ENCODE peak calls at places on chromosomes 5 and 9, in six cellular contexts. B, H, R, Z, I and A are unnamed samples.

GRCh38 chr9:121505903-121506640 is 6.4 kb upstream of the GGTA1 start:
- DNase-seq in R (no peak), Z (no peak), B (no peak), H (no peak), I (no peak), A (no peak)

GRCh38 chr5:136030956-136031611 is 2.3 kb downstream of the TGFBI start:
- DNase-seq in Z (peak), H (no peak), R (no peak), B (no peak), I (peak), A (no peak)

GRCh38 chr5:179079165-179079987 is 19.2 kb downstream of the ZNF354C start:
- DNase-seq in H (no peak), Z (no peak), I (no peak), R (no peak), B (no peak), A (no peak)

GRCh38 chr5:113092683-113093082 is 116.1 kb downstream of the DCP2 start:
- DNase-seq in R (no peak), Z (no peak), B (no peak), H (no peak), I (no peak), A (no peak)

GRCh38 chr9:127801955-127802575 is 617 bp upstream of the FPGS start:
- DNase-seq in B (no peak), Z (no peak), R (no peak), H (no peak), I (no peak), A (no peak)

GRCh38 chr5:126516133-126516532 is 78.9 kb downstream of the ALDH7A1 start:
- DNase-seq in B (no peak), Z (no peak), R (no peak), I (no peak), H (no peak), A (no peak)

GRCh38 chr9:114474425-114474824 is 30.8 kb downstream of the WHRN start:
- DNase-seq in I (no peak), R (no peak), Z (no peak), B (no peak), H (no peak), A (no peak)

GRCh38 chr5:73751254-73751914 is 125.4 kb downstream of the ARHGEF28 start:
- DNase-seq in H (no peak), I (no peak), B (no peak), Z (no peak), R (no peak), A (no peak)

GRCh38 chr5:93532370-93532769 is 48.6 kb downstream of the NR2F1-AS1 start:
- DNase-seq in R (peak), B (peak), Z (peak), I (peak), H (peak), A (no peak)

GRCh38 chr9:130867556-130867955 is 29.1 kb downstream of the QRFP start:
- DNase-seq in B (no peak), R (no peak), I (no peak), H (no peak), Z (no peak), A (no peak)

GRCh38 chr9:129386812-129387177 is 208.7 kb upstream of the IER5L start:
- DNase-seq in I (no peak), B (no peak), H (no peak), R (no peak), Z (no peak), A (no peak)

GRCh38 chr9:129204840-129205239 is 26.8 kb upstream of the IER5L start:
- DNase-seq in H (no peak), R (no peak), B (no peak), Z (no peak), I (no peak), A (no peak)

GRCh38 chr5:171481791-171482536 is 62.5 kb downstream of the FGF18 start:
- DNase-seq in H (no peak), R (no peak), Z (no peak), I (no peak), B (no peak), A (no peak)

GRCh38 chr9:133509179-133510083 is 15.3 kb downstream of the MYMK start:
- DNase-seq in B (peak), I (peak), Z (no peak), R (peak), H (no peak), A (no peak)

GRCh38 chr5:35035271-35035670 is 12.5 kb downstream of the AGXT2 start:
- DNase-seq in R (no peak), B (no peak), I (no peak), H (no peak), Z (no peak), A (no peak)

GRCh38 chr9:21906878-21907277 is 87.3 kb downstream of the CDKN2A start:
- DNase-seq in R (no peak), I (no peak), B (no peak), Z (no peak), H (no peak), A (no peak)

GRCh38 chr9:118962426-118962825 is 406.8 kb downstream of the BRINP1 start:
- DNase-seq in H (no peak), B (no peak), Z (no peak), I (no peak), R (no peak), A (no peak)

DNA sequence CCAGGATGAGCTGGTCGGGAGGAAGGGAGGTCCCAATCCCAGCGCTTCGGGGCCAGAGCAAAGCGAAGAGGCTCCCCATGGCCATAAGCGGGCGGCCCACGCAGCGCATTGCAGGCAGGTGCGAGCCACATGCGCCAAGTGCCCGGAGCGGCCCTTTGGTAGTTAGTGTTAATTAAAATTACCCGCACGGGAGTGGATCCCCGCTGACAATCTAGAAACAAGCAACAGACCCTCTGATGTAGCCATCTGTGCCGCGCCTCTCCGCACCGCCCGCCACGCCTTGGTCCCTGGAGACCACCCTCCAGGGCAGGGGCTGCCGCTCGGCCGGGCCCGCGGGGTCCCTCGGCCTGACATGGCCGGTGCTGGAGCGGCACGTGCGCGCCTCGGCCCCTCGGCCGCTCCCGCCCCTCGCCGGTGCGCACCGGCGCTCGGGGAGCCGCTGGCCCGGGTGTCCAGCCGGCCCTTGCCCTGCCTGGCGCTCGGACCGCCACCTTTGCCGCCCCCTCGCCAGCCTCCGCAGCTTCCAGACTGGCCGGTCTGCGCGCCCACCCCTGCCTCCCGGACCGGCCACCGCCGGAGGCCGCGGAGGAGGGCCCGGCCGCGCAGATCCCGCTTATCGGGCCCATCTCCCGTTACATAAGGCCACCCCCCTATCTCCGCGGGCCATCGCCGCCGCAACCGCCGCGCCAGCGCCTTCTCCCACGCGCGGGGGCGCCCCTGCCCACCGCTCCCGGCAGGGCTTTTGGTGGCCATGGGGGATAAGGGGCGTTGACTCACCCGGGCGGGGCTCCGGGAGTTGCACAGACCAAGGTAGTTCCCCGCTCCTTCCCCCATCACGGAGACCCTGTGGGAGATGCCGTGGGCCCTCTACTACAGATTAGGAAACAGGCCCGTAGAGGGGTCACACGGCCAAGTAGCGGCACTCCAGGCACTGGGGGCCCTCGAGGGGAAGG is 1.9 kb upstream of the IL13 start:
- DNase-seq in B (no peak), Z (no peak), R (no peak), H (no peak), I (no peak), A (peak)
- TF ChIP-seq POLR2A in B (no peak), Z (no peak), R (no peak), H (no peak), I (no peak), A (no peak)

GRCh38 chr9:38622083-38622674 is 1.8 kb upstream of the ANKRD18A start:
- DNase-seq in I (peak), Z (no peak), H (no peak), B (peak), R (peak), A (no peak)
- TF ChIP-seq POLR2A in I (no peak), Z (no peak), H (no peak), B (no peak), R (no peak), A (no peak)

GRCh38 chr5:95883185-95884020 is 60.9 kb upstream of the GLRX start:
- DNase-seq in H (no peak), R (no peak), I (no peak), B (no peak), Z (no peak), A (no peak)

GRCh38 chr5:95881833-95882232 is 59.3 kb upstream of the GLRX start:
- DNase-seq in R (no peak), H (no peak), Z (no peak), B (no peak), I (peak), A (no peak)

GRCh38 chr5:95886340-95887044 is 64.0 kb upstream of the GLRX start:
- DNase-seq in I (no peak), R (no peak), Z (no peak), H (no peak), B (no peak), A (no peak)

GRCh38 chr5:95884021-95884333 is 61.5 kb upstream of the GLRX start:
- DNase-seq in R (no peak), B (no peak), H (no peak), I (no peak), Z (no peak), A (peak)

GRCh38 chr5:95884511-95884910 is 62.0 kb upstream of the GLRX start:
- DNase-seq in R (no peak), I (no peak), H (no peak), B (no peak), Z (no peak), A (no peak)
- TF ChIP-seq POLR2A in R (no peak), I (no peak), H (no peak), B (no peak), Z (no peak), A (no peak)

DNA sequence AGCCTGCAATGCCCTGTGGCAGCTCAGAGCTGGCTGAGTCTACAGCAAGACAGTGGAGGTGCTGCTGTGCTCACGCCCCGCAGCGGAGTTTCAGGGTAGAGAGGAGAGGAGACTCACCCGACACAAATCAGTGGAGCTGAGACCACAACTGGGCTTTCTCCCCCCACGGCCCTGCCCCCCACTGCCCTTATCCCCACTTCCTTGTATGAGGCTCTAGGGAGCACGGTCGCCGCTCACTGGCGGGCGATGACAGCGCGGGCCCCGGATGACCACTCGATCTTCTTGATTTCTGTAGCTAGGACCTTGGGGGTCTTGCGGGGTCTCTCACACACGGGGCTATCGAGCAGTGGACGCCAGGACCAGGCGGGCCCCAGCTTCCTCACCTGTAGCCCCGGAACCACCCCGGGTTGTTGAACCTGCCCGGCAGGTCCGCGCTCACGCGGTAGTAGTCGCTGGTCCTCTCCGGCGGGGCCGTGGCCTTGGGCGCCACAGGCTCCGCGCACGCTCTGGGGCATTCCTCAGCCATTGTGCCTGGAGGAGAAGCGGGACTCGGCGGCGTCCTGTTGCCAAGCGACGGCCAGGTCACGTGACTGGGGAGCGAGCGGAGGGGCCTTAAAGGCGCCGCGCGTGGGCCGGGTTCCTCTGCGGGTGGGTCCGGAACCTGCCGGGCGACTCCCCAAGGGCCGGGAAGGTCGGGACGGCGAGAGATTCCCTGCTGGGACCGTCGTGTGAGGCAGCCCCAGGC is 984 bp upstream of the MRPS2 start:
- DNase-seq in H (peak), I (peak), Z (peak), B (peak), R (peak), A (peak)
- TF ChIP-seq POLR2A in H (peak), I (no peak), Z (no peak), B (no peak), R (no peak), A (no peak)

DNA sequence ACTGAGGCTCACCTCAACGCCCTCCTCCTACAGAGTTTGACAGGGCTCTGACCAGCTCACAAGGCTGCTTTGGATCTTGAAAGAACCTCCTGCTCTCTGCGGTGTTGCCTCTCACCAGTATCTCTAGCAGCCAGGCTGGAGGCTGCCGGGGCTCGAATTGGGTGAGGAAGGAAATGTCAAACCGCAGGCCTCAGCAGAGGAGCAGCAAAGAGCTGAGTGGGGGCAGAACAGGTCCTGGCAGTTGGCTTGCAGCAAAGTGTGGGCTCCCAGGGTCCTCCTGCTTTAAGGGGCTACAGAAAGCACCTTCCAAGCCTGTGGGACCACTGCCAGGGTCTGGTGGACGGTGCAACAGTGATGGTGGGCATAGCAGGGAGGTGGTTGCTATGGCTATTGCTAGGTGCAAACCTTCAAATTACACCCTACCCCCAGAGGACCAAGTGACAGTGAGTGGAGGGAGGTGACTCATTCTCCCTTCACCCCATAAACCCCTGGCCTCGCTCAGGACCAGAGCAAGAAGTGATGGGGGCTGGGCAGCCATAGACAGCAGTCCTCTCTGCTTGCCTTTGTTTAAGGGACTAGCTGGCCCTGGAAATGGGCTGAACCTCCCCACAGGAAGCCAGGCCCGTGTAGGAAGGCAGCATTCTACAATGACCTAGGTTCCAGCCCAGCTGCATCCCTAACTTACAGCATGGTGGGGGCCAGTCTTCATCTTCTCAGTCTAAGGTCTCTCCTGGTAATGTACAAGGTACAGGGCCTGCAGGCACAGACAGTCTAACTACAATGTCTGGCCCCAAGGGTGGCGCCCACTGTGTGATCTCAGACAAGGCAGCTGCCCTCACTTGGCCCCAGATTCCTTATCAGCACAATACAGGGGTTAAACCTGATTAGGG is 18.7 kb downstream of the LCP2 start:
- DNase-seq in Z (peak), B (peak), H (no peak), I (no peak), R (no peak), A (peak)
- TF ChIP-seq POLR2A in Z (no peak), B (no peak), H (no peak), I (no peak), R (no peak), A (peak)

GRCh38 chr9:35690447-35691324 is 961 bp upstream of the TPM2 start:
- DNase-seq in I (peak), H (peak), R (peak), B (peak), Z (peak), A (peak)
- TF ChIP-seq POLR2A in I (peak), H (peak), R (no peak), B (peak), Z (peak), A (no peak)